ENCODE peak calls at places on chromosomes 6 and 20, in five cellular contexts. Z is H1; S is heart left ventricle; U is fibroblast of pulmonary artery; M is CD4-positive, alpha-beta T cell. H is an unnamed sample.
A peak's percentile ranks its signal among the peaks of the same experiment; 100 is the strongest.

GRCh38 chr6:73631849-73632248 is 21.9 kb downstream of the SLC17A5 start:
- DNase-seq in Z (no peak), U (no peak), S (no peak), M (no peak), H (no peak)

GRCh38 chr6:25395731-25396130 is 116.6 kb downstream of the CARMIL1 start:
- DNase-seq in U (no peak), M (no peak), S (no peak), Z (no peak), H (no peak)

GRCh38 chr20:23086931-23087411 is 847 bp upstream of the CD93 start:
- DNase-seq in Z (no peak), M (no peak), U (no peak), S (peak; percentile 78), H (no peak)

GRCh38 chr6:42368156-42368555 is 83.6 kb downstream of the TRERF1 start:
- DNase-seq in U (peak; percentile 21), S (no peak), Z (no peak), M (no peak), H (no peak)

GRCh38 chr20:13648872-13649271 is 10.1 kb upstream of the TASP1 start:
- DNase-seq in U (no peak), S (no peak), Z (no peak), M (no peak), H (no peak)

GRCh38 chr6:43290353-43290904 is 7.6 kb upstream of the SLC22A7 start:
- DNase-seq in Z (no peak), U (no peak), M (no peak), S (no peak), H (no peak)

GRCh38 chr6:108565091-108565766 is 4.5 kb downstream of the FOXO3 start:
- DNase-seq in S (no peak), M (no peak), Z (no peak), U (no peak), H (no peak)

GRCh38 chr6:111114484-111114883 is 27.2 kb downstream of the SLC16A10 start:
- DNase-seq in Z (no peak), S (no peak), U (peak; percentile 8), M (no peak), H (no peak)

GRCh38 chr6:38364127-38364526 is 275.6 kb downstream of the BTBD9 start:
- DNase-seq in S (no peak), U (no peak), Z (no peak), M (no peak), H (no peak)

GRCh38 chr6:132270745-132271414 is 130.4 kb downstream of the MOXD1 start:
- DNase-seq in Z (no peak), S (no peak), U (no peak), M (no peak), H (no peak)

GRCh38 chr6:4379958-4380357 is 244.6 kb upstream of the ECI2 start:
- DNase-seq in U (no peak), Z (no peak), S (no peak), M (no peak), H (no peak)

GRCh38 chr6:147906361-147906760 is 397.9 kb downstream of the SAMD5 start:
- DNase-seq in U (no peak), M (no peak), Z (no peak), S (no peak), H (no peak)

GRCh38 chr6:147903321-147903720 is 394.8 kb downstream of the SAMD5 start:
- DNase-seq in U (no peak), M (no peak), Z (no peak), S (no peak), H (no peak)

GRCh38 chr6:147904416-147904815 is 395.9 kb downstream of the SAMD5 start:
- DNase-seq in M (no peak), U (no peak), Z (no peak), S (no peak), H (no peak)

GRCh38 chr6:147903931-147904330 is 395.4 kb downstream of the SAMD5 start:
- DNase-seq in S (no peak), M (no peak), U (no peak), Z (no peak), H (no peak)

DNA sequence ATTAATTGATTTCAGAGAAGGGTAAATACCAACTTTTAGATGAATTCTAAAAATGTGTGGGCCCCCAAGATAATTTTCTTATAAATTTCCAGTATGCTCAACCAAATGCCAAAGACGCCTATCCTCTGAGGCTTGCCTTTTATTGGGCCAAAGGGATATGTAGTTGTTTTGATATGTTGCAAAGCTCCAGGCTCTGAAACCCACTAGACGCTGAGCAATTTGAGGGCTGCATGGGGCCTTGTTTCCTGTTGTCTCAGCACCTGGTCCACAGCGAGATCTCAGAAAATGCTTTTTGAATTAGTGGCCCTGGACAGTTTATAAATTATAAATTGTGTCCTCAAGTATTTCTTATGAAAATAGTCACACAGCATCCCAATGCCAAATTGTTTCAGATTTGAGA is 397.2 kb downstream of the SAMD5 start:
- DNase-seq in Z (no peak), S (no peak), U (no peak), M (no peak), H (no peak)
- TF ChIP-seq CTCF in Z (no peak), S (no peak), U (no peak), M (no peak), H (no peak)

DNA sequence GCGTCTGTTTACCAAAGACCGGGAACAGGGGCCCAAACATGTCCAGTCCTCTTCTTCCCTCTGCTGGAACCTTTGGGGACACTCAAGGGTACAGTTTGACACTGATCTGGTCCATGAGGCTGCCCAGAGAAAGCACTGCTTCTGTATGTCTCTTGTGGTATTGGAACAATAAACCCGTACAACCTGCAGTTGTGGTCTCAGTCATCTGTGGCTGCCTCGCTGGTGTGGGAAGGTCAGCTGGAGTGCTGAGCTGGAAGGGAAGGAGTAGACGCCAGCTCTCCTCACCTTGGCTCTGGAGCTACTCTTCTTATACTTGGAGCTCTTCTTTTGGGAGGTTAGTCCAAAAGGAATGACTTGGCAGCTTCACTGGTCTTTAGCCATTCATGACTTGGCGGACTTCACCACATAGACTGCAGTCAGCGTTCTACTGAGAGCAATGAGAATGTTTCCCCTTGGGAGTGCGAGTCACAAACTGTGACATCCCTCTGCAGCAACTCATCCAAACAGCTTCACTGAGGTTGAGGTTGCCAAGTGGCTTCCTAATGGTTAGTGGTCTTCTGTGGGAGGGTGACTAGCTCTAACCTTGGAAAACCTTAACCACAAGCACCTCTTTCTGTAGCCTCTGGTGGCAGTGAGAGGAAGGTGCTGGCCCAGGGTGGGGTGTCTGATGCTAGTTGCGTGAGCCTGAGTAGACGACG is 81.2 kb downstream of the ASXL1 start:
- DNase-seq in U (peak; percentile 55), S (no peak), M (no peak), Z (no peak), H (no peak)
- TF ChIP-seq CTCF in U (no peak), S (no peak), M (no peak), Z (no peak), H (peak; percentile 23)

GRCh38 chr6:147467891-147468290 is 40.6 kb upstream of the SAMD5 start:
- DNase-seq in U (no peak), S (no peak), M (no peak), Z (no peak), H (no peak)

GRCh38 chr6:147467463-147467862 is 41.0 kb upstream of the SAMD5 start:
- DNase-seq in U (no peak), M (no peak), Z (no peak), S (no peak), H (no peak)

GRCh38 chr6:147463651-147464050 is 44.8 kb upstream of the SAMD5 start:
- DNase-seq in Z (no peak), U (no peak), S (no peak), M (no peak), H (no peak)

DNA sequence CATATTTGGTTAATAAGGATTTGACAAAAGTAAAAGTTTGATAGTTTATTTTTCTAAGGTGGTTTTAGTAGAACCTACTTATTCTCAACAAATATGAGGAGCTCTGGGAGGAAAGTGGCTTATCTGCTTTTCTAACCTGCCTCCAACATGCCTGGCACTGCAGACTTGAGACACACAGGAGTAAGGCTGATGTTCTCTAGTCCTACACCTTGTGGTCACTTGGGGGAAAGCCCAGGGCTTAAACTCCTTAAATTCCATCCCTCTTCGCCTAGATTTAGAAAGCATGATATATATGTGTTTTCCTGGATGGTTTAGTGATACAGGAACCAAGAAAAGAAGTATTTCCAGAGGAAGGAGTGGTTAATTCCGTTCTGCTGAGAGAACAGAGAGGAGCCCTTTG is 39.9 kb upstream of the SAMD5 start:
- DNase-seq in U (no peak), Z (no peak), S (no peak), M (no peak), H (peak; percentile 47)
- TF ChIP-seq CTCF in U (no peak), Z (peak; percentile 36), S (no peak), M (no peak), H (peak; percentile 48)

GRCh38 chr20:61876931-61877330 is 188.8 kb downstream of the TAF4 start:
- DNase-seq in S (peak; percentile 47), M (no peak), U (no peak), Z (no peak), H (no peak)

GRCh38 chr20:61873651-61874420 is 191.8 kb downstream of the TAF4 start:
- DNase-seq in Z (no peak), U (no peak), S (peak; percentile 57), M (no peak), H (no peak)

GRCh38 chr20:61874421-61875068 is 191.1 kb downstream of the TAF4 start:
- DNase-seq in U (no peak), Z (peak; percentile 77), S (peak; percentile 55), M (no peak), H (peak; percentile 78)

GRCh38 chr20:61875996-61876395 is 189.7 kb downstream of the TAF4 start:
- DNase-seq in S (peak; percentile 33), U (no peak), M (no peak), Z (no peak), H (no peak)

DNA sequence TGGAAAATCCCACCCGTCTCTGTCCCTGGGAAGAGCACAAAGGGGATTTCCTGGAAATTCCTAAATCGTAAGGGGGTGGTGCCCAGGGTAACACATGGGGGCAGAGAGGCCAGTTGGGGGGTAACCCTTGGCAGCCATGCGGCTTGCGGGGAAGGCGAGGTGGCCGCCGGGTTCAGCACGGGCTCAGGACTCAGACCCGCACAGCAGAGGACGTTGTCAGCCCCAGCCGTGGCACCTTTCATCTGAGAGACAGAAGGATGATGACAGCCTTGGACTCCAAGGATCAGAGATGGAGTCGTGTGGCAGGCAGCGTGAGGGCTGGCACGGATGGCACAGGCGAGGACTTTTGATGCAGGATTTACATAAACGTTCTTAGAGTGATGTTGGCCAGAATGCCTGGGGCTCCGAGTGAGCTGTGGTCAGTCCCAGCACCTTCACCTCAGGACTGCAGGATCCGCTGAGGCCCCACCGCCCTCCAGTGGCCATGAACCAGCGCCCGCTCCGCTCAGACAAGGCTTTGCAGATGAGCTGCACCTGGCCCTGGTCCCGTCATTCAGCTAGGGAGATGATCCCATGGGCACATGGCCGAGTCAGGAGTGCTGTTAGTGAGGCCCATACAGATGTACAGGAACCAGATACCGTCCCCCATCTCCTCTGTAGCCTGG is 190.3 kb downstream of the TAF4 start:
- DNase-seq in M (no peak), Z (no peak), S (peak; percentile 61), U (no peak), H (peak; percentile 41)
- TF ChIP-seq CTCF in M (no peak), Z (peak; percentile 43), S (no peak), U (no peak), H (no peak)

GRCh38 chr6:121436172-121436965 is 923 bp downstream of the GJA1 start:
- DNase-seq in M (no peak), S (no peak), U (peak; percentile 26), Z (no peak), H (peak; percentile 50)

GRCh38 chr6:121430514-121431460 is 4.7 kb upstream of the GJA1 start:
- DNase-seq in Z (no peak), M (no peak), S (no peak), U (peak; percentile 78), H (peak; percentile 70)

GRCh38 chr6:121436966-121437756 is 1.7 kb downstream of the GJA1 start:
- DNase-seq in S (peak; percentile 66), U (peak; percentile 63), Z (no peak), M (no peak), H (peak; percentile 68)

GRCh38 chr6:121435444-121436069 is at the start of gene GJA1:
- DNase-seq in Z (no peak), U (peak; percentile 83), S (no peak), M (no peak), H (peak; percentile 92)

GRCh38 chr6:121434037-121434770 is 1.2 kb upstream of the GJA1 start:
- DNase-seq in U (no peak), M (no peak), Z (no peak), S (no peak), H (peak; percentile 32)
- TF ChIP-seq CTCF in U (no peak), M (no peak), Z (peak; percentile 15), S (no peak), H (peak; percentile 50)